ENCODE peak calls at places on chromosomes 2 and 18, in nine cellular contexts. M is body of pancreas, D is mucosa of descending colon, T is brain microvascular endothelial cell, I is PC-9, G is left lung, C is K562, X is DND-41, O is OCI-LY7. Z is an unnamed sample.

GRCh38 chr18:24051256-24051947 is 36.8 kb downstream of the TTC39C start:
- DNase-seq in M (peak; percentile 10), D (no peak), T (peak; percentile 30), I (peak; percentile 5), G (no peak), C (no peak), X (no peak), O (peak; percentile 8), Z (peak; percentile 48)

GRCh38 chr18:13558132-13558531 is 168.2 kb downstream of the FAM210A start:
- DNase-seq in M (peak; percentile 41), D (no peak), T (peak; percentile 24), I (peak; percentile 11), G (no peak), C (peak; percentile 52), X (peak; percentile 59), O (peak; percentile 84), Z (peak; percentile 54)

GRCh38 chr18:13823707-13824395 is at the start of gene MC5R:
- DNase-seq in M (peak; percentile 46), D (peak; percentile 80), T (peak; percentile 12), I (peak; percentile 53), G (peak; percentile 91), C (peak; percentile 60), X (peak; percentile 84), O (peak; percentile 68), Z (peak; percentile 74)

GRCh38 chr18:27400001-27400400 is 214.9 kb upstream of the CHST9 start:
- DNase-seq in M (no peak), D (no peak), T (no peak), I (no peak), G (peak; percentile 39), C (no peak), X (no peak), O (no peak), Z (no peak)

GRCh38 chr2:203706403-203706802 is at the start of gene CD28:
- DNase-seq in M (peak; percentile 60), D (peak; percentile 71), T (no peak), I (no peak), G (no peak), C (no peak), X (peak; percentile 96), O (peak; percentile 98), Z (peak; percentile 86)

GRCh38 chr2:222756951-222757645 is 85.6 kb downstream of the MOGAT1 start:
- DNase-seq in M (no peak), D (no peak), T (peak; percentile 59), I (peak; percentile 75), G (no peak), C (no peak), X (no peak), O (no peak), Z (no peak)

GRCh38 chr2:170369894-170370293 is 191.9 kb downstream of the MYO3B start:
- DNase-seq in M (no peak), D (no peak), T (no peak), I (no peak), G (no peak), C (peak; percentile 51), X (no peak), O (peak; percentile 30), Z (no peak)

GRCh38 chr2:239337877-239338484 is 62.8 kb downstream of the HDAC4 start:
- DNase-seq in M (no peak), D (no peak), T (no peak), I (no peak), G (no peak), C (no peak), X (peak; percentile 28), O (no peak), Z (no peak)

GRCh38 chr2:235493775-235494715 is at the start of gene AGAP1:
- DNase-seq in M (peak; percentile 91), D (peak; percentile 94), T (peak; percentile 60), I (peak; percentile 97), G (peak; percentile 90), C (peak; percentile 85), X (no peak), O (no peak), Z (peak; percentile 45)

GRCh38 chr2:205764502-205764815 is 82.2 kb downstream of the NRP2 start:
- DNase-seq in M (no peak), D (no peak), T (no peak), I (no peak), G (no peak), C (no peak), X (no peak), O (no peak), Z (no peak)

GRCh38 chr2:227325056-227325823 is at the start of gene MFF:
- DNase-seq in M (peak; percentile 94), D (peak; percentile 94), T (peak; percentile 92), I (peak; percentile 86), G (peak; percentile 98), C (peak; percentile 94), X (peak; percentile 92), O (peak; percentile 95), Z (peak; percentile 91)
- TF ChIP-seq CTCF in M (peak; percentile 15), D (no peak), T (peak; percentile 11), I (peak; percentile 43), G (peak; percentile 12), C (peak; percentile 36), X (peak; percentile 57), O (peak; percentile 68), Z (peak; percentile 49)

GRCh38 chr2:55604027-55604565 is 13.3 kb downstream of the PPP4R3B start:
- DNase-seq in M (no peak), D (no peak), T (no peak), I (no peak), G (no peak), C (no peak), X (no peak), O (no peak), Z (no peak)
- H3K36me3 ChIP-seq in M (no peaks in the 10 kb centered on the region), D (no peaks in the 10 kb centered on the region), T (peaks cover 7% of the 10 kb centered on the region), I (peaks cover 6% of the 10 kb centered on the region), G (no peaks in the 10 kb centered on the region), C (peaks cover 37% of the 10 kb centered on the region), X (peaks cover 51% of the 10 kb centered on the region), O (peaks cover 45% of the 10 kb centered on the region), Z (peaks cover 1% of the 10 kb centered on the region)

DNA sequence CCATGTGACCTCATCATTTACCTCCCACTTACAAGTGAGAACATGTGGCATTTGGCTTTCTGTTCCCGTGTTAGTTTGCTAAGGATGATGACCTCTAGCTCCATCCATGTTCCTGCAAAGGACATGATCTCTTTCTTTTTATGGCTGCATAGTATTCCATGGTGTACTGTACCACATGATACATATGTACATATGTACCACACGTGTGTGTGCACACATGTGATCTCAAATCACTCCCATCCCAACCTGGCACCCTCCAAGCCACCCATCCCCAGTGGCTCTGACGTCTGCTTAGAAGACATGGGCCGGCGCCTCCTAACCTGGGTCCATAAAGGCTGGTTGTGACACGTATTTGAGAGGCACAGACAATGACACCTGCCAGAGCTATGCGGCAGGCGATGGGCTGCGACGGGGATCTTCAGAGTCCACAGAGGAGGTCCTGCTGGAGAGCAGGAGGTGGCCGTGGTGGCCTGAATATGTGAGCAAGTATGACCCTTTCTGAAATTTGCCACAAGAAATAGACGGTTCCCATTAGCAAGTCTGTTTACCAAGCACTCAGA is 8.8 kb upstream of the SALL3 start:
- DNase-seq in M (no peak), D (no peak), T (no peak), I (no peak), G (peak; percentile 59), C (no peak), X (no peak), O (no peak), Z (no peak)
- H3K4me3 ChIP-seq in M (no peak overlapping the region), D (no peak overlapping the region), T (no peak overlapping the region), I (no peak overlapping the region), G (no peak overlapping the region), C (no peak overlapping the region), X (no peak overlapping the region), O (no peak overlapping the region), Z (no peak overlapping the region)

GRCh38 chr2:99158599-99158998 is 3.8 kb downstream of the LIPT1 start:
- DNase-seq in M (no peak), D (no peak), T (no peak), I (no peak), G (no peak), C (no peak), X (no peak), O (no peak), Z (no peak)
- TF ChIP-seq CTCF in M (no peak), D (no peak), T (no peak), I (no peak), G (no peak), C (peak; percentile 14), X (peak; percentile 42), O (peak; percentile 65), Z (no peak)

GRCh38 chr2:54635554-54636152 is 87.8 kb upstream of the EML6 start:
- DNase-seq in M (no peak), D (no peak), T (no peak), I (no peak), G (no peak), C (no peak), X (no peak), O (no peak), Z (no peak)
- H3K36me3 ChIP-seq in M (peaks cover 13% of the 10 kb centered on the region), D (no peaks in the 10 kb centered on the region), T (peaks cover 74% of the 10 kb centered on the region), I (peaks cover 56% of the 10 kb centered on the region), G (no peaks in the 10 kb centered on the region), C (peaks cover 75% of the 10 kb centered on the region), X (peaks cover 89% of the 10 kb centered on the region), O (peaks cover 80% of the 10 kb centered on the region), Z (peaks cover 40% of the 10 kb centered on the region)

GRCh38 chr18:7089369-7089768 is 28.2 kb downstream of the LAMA1 start:
- DNase-seq in M (no peak), D (no peak), T (no peak), I (no peak), G (no peak), C (no peak), X (no peak), O (no peak), Z (no peak)

GRCh38 chr18:7084080-7084765 is 33.4 kb downstream of the LAMA1 start:
- DNase-seq in M (no peak), D (no peak), T (peak; percentile 39), I (no peak), G (no peak), C (peak; percentile 8), X (no peak), O (no peak), Z (no peak)

GRCh38 chr18:7079231-7079630 is 38.4 kb downstream of the LAMA1 start:
- DNase-seq in M (no peak), D (no peak), T (no peak), I (no peak), G (no peak), C (no peak), X (no peak), O (no peak), Z (no peak)

GRCh38 chr18:7082666-7083065 is 34.9 kb downstream of the LAMA1 start:
- DNase-seq in M (no peak), D (no peak), T (no peak), I (no peak), G (no peak), C (no peak), X (no peak), O (no peak), Z (no peak)

DNA sequence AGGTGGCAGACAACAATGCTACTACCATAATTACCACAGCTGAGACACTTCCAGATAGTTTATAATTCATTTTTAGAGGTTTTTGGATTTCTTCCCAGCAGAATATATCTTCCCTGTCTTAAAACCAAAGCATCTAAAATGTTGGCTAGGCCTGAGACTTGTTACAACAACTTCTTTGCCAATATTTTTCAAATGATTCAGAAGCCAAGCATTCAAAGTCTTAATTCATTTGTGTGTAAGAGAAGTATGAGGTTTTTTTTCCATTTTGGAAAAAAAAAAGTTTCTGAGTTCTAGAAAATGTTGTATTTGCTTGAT is 32.9 kb downstream of the LAMA1 start:
- DNase-seq in M (no peak), D (no peak), T (peak; percentile 49), I (no peak), G (no peak), C (no peak), X (no peak), O (no peak), Z (no peak)
- H3K4me3 ChIP-seq in M (no peak overlapping the region), D (no peak overlapping the region), T (no peak overlapping the region), I (no peak overlapping the region), G (no peak overlapping the region), C (no peak overlapping the region), X (no peak overlapping the region), O (no peak overlapping the region), Z (no peak overlapping the region)